ENCODE peak calls at places on chromosomes 7 and 10, in ten cellular contexts. Q is mucosa of descending colon, M is kidney epithelial cell, R is tibial nerve, C is IMR-90, W is astrocyte of the spinal cord, D is A549, N is AG09309, E is cardiac muscle cell, Z is GM12865. P is an unnamed sample.

GRCh38 chr10:29140991-29141390 is 147.9 kb upstream of the LYZL1 start:
- DNase-seq in C (peak), Q (no peak), Z (no peak), N (peak), D (peak), M (peak), R (no peak), E (peak), W (peak), P (no peak)

GRCh38 chr10:95266674-95267095 is 24.1 kb downstream of the PDLIM1 start:
- DNase-seq in Z (peak), Q (peak), C (peak), D (peak), W (peak), M (peak), E (peak), R (no peak), N (no peak), P (peak)

GRCh38 chr7:99919814-99920618 is 686 bp upstream of the TRIM4 start:
- DNase-seq in Q (no peak), W (peak), C (peak), D (peak), Z (no peak), E (no peak), R (no peak), M (no peak), N (peak), P (no peak)

GRCh38 chr10:36538945-36539586 is 586.3 kb upstream of the ANKRD30A start:
- DNase-seq in N (peak), D (peak), E (peak), C (peak), R (no peak), Z (no peak), W (peak), M (peak), Q (no peak), P (no peak)

GRCh38 chr10:72260588-72261322 is 13.0 kb upstream of the DDIT4 start:
- DNase-seq in M (no peak), N (no peak), D (peak), Z (peak), Q (peak), C (peak), R (peak), E (peak), W (peak), P (no peak)

GRCh38 chr7:28815369-28815927 is 142.7 kb downstream of the TRIL start:
- DNase-seq in R (no peak), D (no peak), W (no peak), Z (peak), E (peak), C (no peak), N (no peak), Q (no peak), M (no peak), P (no peak)

GRCh38 chr7:108403597-108404217 is 52.5 kb downstream of the NRCAM start:
- DNase-seq in M (no peak), N (no peak), Q (no peak), W (no peak), R (no peak), C (no peak), E (no peak), D (no peak), Z (no peak), P (no peak)

GRCh38 chr10:123081896-123082295 is 53.9 kb upstream of the HMX3 start:
- DNase-seq in R (no peak), W (no peak), Q (no peak), N (no peak), Z (no peak), C (no peak), D (no peak), M (no peak), E (no peak), P (no peak)

GRCh38 chr10:106175760-106176377 is 988.6 kb downstream of the SORCS1 start:
- DNase-seq in W (peak), C (no peak), Z (peak), M (no peak), D (peak), E (peak), R (no peak), N (no peak), Q (no peak), P (no peak)

GRCh38 chr10:45442670-45443069 is 68.7 kb downstream of the ALOX5 start:
- DNase-seq in Q (no peak), E (no peak), M (no peak), D (no peak), R (no peak), N (no peak), W (no peak), Z (no peak), C (no peak), P (no peak)
- TF ChIP-seq CTCF in Q (no peak), E (no peak), M (no peak), D (no peak), R (no peak), N (no peak), W (no peak), Z (no peak), C (no peak), P (no peak)

GRCh38 chr7:155458317-155459132 is 596 bp downstream of the EN2 start:
- DNase-seq in M (no peak), C (no peak), W (no peak), N (no peak), R (no peak), E (no peak), Q (no peak), Z (no peak), D (no peak), P (no peak)
- H3K4me3 ChIP-seq in M (no peak), C (no peak), W (no peak), N (no peak), R (peak), E (peak), Q (no peak), Z (no peak), D (peak), P (no peak)

DNA sequence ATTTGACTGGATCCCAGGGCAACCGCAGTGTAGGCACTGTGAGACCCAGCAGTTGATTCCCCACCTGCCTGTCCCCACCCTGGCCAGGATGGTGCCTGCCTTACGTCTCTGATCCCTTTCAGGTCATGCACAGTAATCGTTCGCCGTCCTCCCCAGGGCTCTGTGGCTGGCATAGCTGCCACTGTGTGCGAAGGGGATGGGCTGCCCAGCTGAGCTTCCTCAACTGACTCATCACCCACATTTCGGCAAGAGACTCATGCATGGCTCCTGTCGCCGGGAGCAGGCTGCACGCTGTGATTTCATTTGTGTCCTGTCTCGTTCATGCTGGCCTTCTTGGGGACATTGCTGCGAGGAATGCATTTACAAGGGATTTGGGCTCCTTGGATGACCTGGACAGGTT is 252.4 kb downstream of the KLF6 start:
- DNase-seq in D (peak), R (no peak), Q (no peak), E (peak), N (no peak), C (no peak), M (peak), W (peak), Z (no peak), P (no peak)
- TF ChIP-seq CTCF in D (no peak), R (no peak), Q (no peak), E (no peak), N (no peak), C (no peak), M (no peak), W (no peak), Z (no peak), P (no peak)

GRCh38 chr7:94190599-94191061 is 186.5 kb upstream of the BET1 start:
- DNase-seq in N (peak), R (no peak), M (peak), W (peak), Z (no peak), E (peak), D (peak), Q (no peak), C (peak), P (peak)
- H3K4me3 ChIP-seq in N (no peak), R (no peak), M (no peak), W (no peak), Z (no peak), E (no peak), D (no peak), Q (no peak), C (no peak), P (no peak)

DNA sequence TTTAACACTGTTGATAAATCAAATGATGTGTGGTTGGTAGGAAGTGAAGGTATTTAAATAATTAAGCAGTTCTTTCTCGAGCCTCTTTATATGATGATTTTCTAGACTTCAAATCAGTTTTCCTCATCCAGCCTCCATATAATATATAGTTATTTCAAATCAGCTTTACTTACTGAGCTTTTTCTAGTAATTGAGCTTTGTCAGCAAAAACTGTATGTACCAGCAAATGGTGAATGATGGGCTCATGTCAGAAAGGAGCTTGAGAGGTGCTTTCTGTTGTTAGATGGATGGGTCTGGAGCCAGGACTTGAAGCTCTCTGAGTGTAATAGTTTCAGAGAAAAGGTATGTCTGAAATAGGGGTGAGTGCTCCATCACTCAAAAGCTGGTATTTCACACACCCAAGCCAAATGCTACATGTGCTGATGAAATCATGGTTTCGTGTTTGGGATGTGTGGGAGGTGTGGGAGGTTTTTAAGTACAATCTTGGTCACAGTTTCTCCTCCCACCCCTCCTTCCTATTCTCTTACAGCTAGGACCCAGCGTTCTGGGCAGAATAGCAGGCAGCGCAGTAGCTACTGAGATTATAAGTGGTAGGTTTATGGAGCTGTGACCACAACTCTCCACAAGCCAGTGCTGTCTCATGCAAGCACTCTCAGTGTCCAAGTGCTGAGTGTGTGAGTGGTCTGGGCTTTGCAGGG is 55.8 kb downstream of the LRMDA start:
- DNase-seq in W (no peak), C (no peak), D (no peak), M (peak), Z (peak), Q (no peak), N (no peak), R (no peak), E (peak), P (no peak)
- TF ChIP-seq CTCF in W (no peak), C (no peak), D (no peak), M (no peak), Z (no peak), Q (no peak), N (no peak), R (no peak), E (no peak), P (no peak)

DNA sequence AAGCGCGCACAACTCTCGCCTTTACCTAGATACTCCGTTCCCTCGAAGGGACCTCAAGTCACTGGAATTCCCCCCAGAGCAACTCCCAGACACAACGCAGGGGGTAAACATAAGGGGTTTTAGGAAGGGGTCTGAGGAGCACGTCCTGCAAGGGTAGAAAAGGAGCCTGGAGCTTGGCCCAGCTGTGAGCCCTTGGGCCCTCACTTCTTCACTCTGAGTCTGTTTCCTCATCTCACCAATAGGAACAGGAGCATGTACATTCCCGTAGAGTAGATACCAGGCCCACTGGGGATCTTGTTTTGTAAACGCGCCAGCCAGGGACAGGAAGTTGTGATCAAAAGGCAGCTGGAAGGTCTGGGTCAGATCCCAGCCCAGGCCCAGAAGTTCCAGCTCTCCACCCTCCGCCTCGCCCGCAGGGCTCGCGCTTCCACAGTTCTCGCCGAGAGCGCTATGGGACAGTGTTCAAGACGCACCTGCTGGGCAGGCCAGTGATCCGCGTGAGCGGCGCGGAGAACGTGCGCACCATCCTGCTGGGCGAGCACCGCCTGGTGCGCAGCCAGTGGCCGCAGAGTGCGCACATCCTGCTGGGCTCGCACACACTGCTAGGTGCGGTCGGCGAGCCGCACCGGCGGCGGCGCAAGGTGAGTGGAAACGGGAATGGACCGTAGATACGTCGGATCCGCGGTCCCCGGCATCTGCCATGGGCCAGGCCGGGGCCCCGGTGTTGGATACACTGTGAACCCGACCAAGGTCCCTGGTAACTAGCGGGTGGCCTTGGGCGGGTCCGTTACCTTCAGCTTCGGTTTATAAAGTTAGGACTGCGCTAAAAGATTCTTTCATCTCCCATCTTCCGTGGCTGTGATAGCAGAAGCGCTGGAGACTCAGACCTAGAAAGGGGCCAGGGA is 1.2 kb downstream of the CYP26C1 start:
- DNase-seq in C (peak), R (no peak), D (no peak), Q (no peak), E (peak), Z (no peak), N (no peak), W (no peak), M (no peak), P (no peak)
- H3K4me3 ChIP-seq in C (peak), R (peak), D (no peak), Q (no peak), E (peak), Z (peak), N (peak), W (no peak), M (peak), P (peak)

GRCh38 chr10:3467052-3467906 is 294.7 kb upstream of the PITRM1 start:
- DNase-seq in R (peak), C (peak), M (peak), W (peak), D (peak), Z (no peak), E (peak), Q (peak), N (peak), P (peak)
- TF ChIP-seq CTCF in R (peak), C (peak), M (peak), W (peak), D (peak), Z (no peak), E (peak), Q (peak), N (peak), P (peak)

GRCh38 chr7:1243964-1244416 is 11.3 kb downstream of the UNCX start:
- DNase-seq in D (no peak), Q (no peak), M (no peak), R (no peak), W (no peak), N (no peak), C (no peak), Z (no peak), E (no peak), P (no peak)

GRCh38 chr7:1242129-1242572 is 9.5 kb downstream of the UNCX start:
- DNase-seq in M (no peak), C (no peak), E (no peak), W (no peak), N (no peak), Z (no peak), R (no peak), Q (no peak), D (no peak), P (no peak)

GRCh38 chr7:1243290-1243963 is 10.8 kb downstream of the UNCX start:
- DNase-seq in D (no peak), Z (no peak), M (no peak), R (no peak), Q (no peak), C (no peak), N (no peak), W (no peak), E (no peak), P (no peak)

GRCh38 chr7:1241510-1242128 is 8.9 kb downstream of the UNCX start:
- DNase-seq in C (no peak), D (no peak), Z (no peak), E (no peak), R (no peak), Q (no peak), M (no peak), N (no peak), W (no peak), P (no peak)

DNA sequence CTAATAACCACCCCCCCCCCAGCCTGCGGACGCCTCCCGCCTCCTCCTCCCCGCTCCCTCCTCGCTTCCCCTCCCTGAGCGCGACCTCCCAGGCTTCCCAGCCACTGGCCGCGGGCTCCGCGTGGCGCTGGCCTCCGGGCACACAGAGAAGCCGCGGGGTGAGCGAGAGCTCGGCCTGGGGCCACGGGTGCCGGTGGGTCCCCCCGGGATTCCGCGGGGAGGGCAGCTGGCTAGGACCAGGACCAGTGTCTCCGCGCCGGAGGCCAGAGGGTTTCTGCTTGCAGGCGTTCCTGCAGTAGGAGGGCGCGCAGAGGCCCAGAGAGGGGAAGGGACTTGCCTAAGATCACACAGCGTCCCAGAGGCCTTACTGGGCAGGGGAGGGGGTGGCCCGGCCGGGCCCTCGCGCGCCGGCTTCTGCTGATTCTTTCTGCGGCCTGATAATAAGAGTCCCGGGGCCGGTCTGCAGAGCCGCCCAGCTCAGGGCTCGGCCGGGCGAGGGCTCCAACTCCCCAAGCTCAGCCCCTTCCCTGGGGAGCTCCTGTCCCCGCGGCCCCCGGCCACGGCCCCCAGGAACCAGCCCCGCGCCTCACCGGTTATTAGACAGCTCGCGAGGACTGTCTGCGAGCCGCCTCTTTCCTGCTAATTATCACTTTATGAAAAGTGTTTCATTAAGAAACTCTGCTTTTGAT is 10.1 kb downstream of the UNCX start:
- DNase-seq in C (no peak), E (no peak), N (no peak), D (no peak), R (no peak), Z (no peak), M (no peak), W (no peak), Q (no peak), P (no peak)
- H3K4me3 ChIP-seq in C (no peak), E (peak), N (no peak), D (no peak), R (no peak), Z (no peak), M (no peak), W (no peak), Q (no peak), P (no peak)

GRCh38 chr10:52778511-52779392 is 6.2 kb upstream of the MBL2 start:
- DNase-seq in C (peak), D (peak), R (no peak), W (peak), M (no peak), Z (peak), N (no peak), E (peak), Q (peak), P (no peak)
- TF ChIP-seq CTCF in C (peak), D (peak), R (peak), W (peak), M (peak), Z (peak), N (peak), E (peak), Q (no peak), P (peak)

DNA sequence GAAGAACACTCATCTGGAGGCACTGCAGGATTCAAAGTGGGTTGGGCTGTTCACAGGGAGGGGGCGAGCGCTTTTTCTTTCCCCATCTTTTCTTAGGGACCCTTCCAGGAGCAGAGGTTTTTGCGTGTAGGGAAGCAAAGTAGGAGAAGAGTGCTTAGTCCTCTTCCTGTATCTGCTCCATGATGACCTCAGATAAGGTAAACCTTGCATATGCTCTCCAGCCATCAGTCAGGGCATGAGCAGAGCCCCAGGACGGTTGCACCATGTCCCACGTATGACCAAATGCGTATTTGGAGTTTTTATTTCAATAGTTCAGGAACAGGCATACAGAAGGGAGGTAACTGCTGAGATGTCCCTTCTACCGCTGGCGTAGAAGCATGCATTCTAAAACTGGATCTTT is 253.4 kb upstream of the INHBA start:
- DNase-seq in C (no peak), D (no peak), W (no peak), N (no peak), E (no peak), R (no peak), Q (no peak), M (no peak), Z (no peak), P (no peak)
- H3K4me3 ChIP-seq in C (no peak), D (no peak), W (no peak), N (no peak), E (no peak), R (no peak), Q (no peak), M (no peak), Z (no peak), P (no peak)

P was measured in epithelial cell of proximal tubule.